ENCODE peak calls at places on chromosomes 3 and 15, in six cellular contexts. One of them, this sample, is unnamed.

GRCh38 chr3:12187448-12188327 is 29.0 kb upstream of the TIMP4 start:
- DNase-seq in A549: no peak
- DNase-seq in neural progenitor cell: no peak
- DNase-seq in MM.1S: no peak
- DNase-seq in GM20000: peak
- DNase-seq in activated B cell treated with CpG ODN at 0.5 μM for 24 hours: no peak
- DNase-seq in this sample: peak

GRCh38 chr15:82531496-82532382 is 8.5 kb downstream of the RPS17 start:
- DNase-seq in A549: no peak
- DNase-seq in neural progenitor cell: no peak
- DNase-seq in MM.1S: no peak
- DNase-seq in GM20000: no peak
- DNase-seq in activated B cell treated with CpG ODN at 0.5 μM for 24 hours: no peak
- DNase-seq in this sample: no peak

GRCh38 chr3:186509423-186509822 is 34.8 kb downstream of the CRYGS start:
- DNase-seq in A549: no peak
- DNase-seq in neural progenitor cell: no peak
- DNase-seq in MM.1S: no peak
- DNase-seq in GM20000: no peak
- DNase-seq in activated B cell treated with CpG ODN at 0.5 μM for 24 hours: no peak
- DNase-seq in this sample: no peak

GRCh38 chr3:71710906-71711494 is 14.2 kb downstream of the EIF4E3 start:
- DNase-seq in A549: peak
- DNase-seq in neural progenitor cell: peak
- DNase-seq in MM.1S: peak
- DNase-seq in GM20000: peak
- DNase-seq in activated B cell treated with CpG ODN at 0.5 μM for 24 hours: no peak
- DNase-seq in this sample: peak

GRCh38 chr3:45597166-45597565 is 2.6 kb downstream of the LIMD1 start:
- DNase-seq in A549: no peak
- DNase-seq in neural progenitor cell: no peak
- DNase-seq in MM.1S: no peak
- DNase-seq in GM20000: no peak
- DNase-seq in activated B cell treated with CpG ODN at 0.5 μM for 24 hours: no peak
- DNase-seq in this sample: no peak

GRCh38 chr15:70156781-70157261 is 59.1 kb upstream of the TLE3 start:
- DNase-seq in A549: no peak
- DNase-seq in neural progenitor cell: no peak
- DNase-seq in MM.1S: no peak
- DNase-seq in GM20000: no peak
- DNase-seq in activated B cell treated with CpG ODN at 0.5 μM for 24 hours: no peak
- DNase-seq in this sample: no peak

GRCh38 chr3:32469151-32469874 is 33.3 kb downstream of the CMTM6 start:
- DNase-seq in A549: no peak
- DNase-seq in neural progenitor cell: no peak
- DNase-seq in MM.1S: no peak
- DNase-seq in GM20000: peak
- DNase-seq in activated B cell treated with CpG ODN at 0.5 μM for 24 hours: no peak
- DNase-seq in this sample: no peak

GRCh38 chr3:53744351-53744750 is 101.9 kb downstream of the CHDH start:
- DNase-seq in A549: no peak
- DNase-seq in neural progenitor cell: no peak
- DNase-seq in MM.1S: peak
- DNase-seq in GM20000: no peak
- DNase-seq in activated B cell treated with CpG ODN at 0.5 μM for 24 hours: no peak
- DNase-seq in this sample: no peak

GRCh38 chr15:74545776-74546656 is 5.0 kb downstream of the ARID3B start:
- DNase-seq in A549: peak
- DNase-seq in neural progenitor cell: no peak
- DNase-seq in MM.1S: peak
- DNase-seq in GM20000: peak
- DNase-seq in activated B cell treated with CpG ODN at 0.5 μM for 24 hours: peak
- DNase-seq in this sample: peak

GRCh38 chr15:74375303-74375693 is 7.9 kb upstream of the CYP11A1 start:
- DNase-seq in A549: peak
- DNase-seq in neural progenitor cell: peak
- DNase-seq in MM.1S: peak
- DNase-seq in GM20000: peak
- DNase-seq in activated B cell treated with CpG ODN at 0.5 μM for 24 hours: peak
- DNase-seq in this sample: peak

GRCh38 chr3:107962946-107963345 is 127.9 kb downstream of the CD47 start:
- DNase-seq in A549: peak
- DNase-seq in neural progenitor cell: no peak
- DNase-seq in MM.1S: no peak
- DNase-seq in GM20000: no peak
- DNase-seq in activated B cell treated with CpG ODN at 0.5 μM for 24 hours: no peak
- DNase-seq in this sample: no peak

GRCh38 chr3:185069583-185070030 is 83.3 kb downstream of the C3orf70 start:
- DNase-seq in A549: no peak
- DNase-seq in neural progenitor cell: peak
- DNase-seq in MM.1S: no peak
- DNase-seq in GM20000: no peak
- DNase-seq in activated B cell treated with CpG ODN at 0.5 μM for 24 hours: no peak
- DNase-seq in this sample: no peak

GRCh38 chr3:177569823-177570657 is 372.8 kb upstream of the TBL1XR1 start:
- DNase-seq in A549: no peak
- DNase-seq in neural progenitor cell: no peak
- DNase-seq in MM.1S: peak
- DNase-seq in GM20000: no peak
- DNase-seq in activated B cell treated with CpG ODN at 0.5 μM for 24 hours: no peak
- DNase-seq in this sample: no peak

GRCh38 chr3:134315286-134316106 is 58.8 kb downstream of the AMOTL2 start:
- DNase-seq in A549: no peak
- DNase-seq in neural progenitor cell: peak
- DNase-seq in MM.1S: no peak
- DNase-seq in GM20000: no peak
- DNase-seq in activated B cell treated with CpG ODN at 0.5 μM for 24 hours: no peak
- DNase-seq in this sample: no peak

GRCh38 chr3:15299036-15299435 is 33.4 kb downstream of the SH3BP5 start:
- DNase-seq in A549: no peak
- DNase-seq in neural progenitor cell: no peak
- DNase-seq in MM.1S: no peak
- DNase-seq in GM20000: no peak
- DNase-seq in activated B cell treated with CpG ODN at 0.5 μM for 24 hours: no peak
- DNase-seq in this sample: no peak

GRCh38 chr15:67967871-67968423 is 86.2 kb upstream of the PIAS1 start:
- DNase-seq in A549: no peak
- DNase-seq in neural progenitor cell: peak
- DNase-seq in MM.1S: no peak
- DNase-seq in GM20000: peak
- DNase-seq in activated B cell treated with CpG ODN at 0.5 μM for 24 hours: no peak
- DNase-seq in this sample: peak

GRCh38 chr3:61564405-61565059 is 3.2 kb downstream of the PTPRG start:
- DNase-seq in A549: no peak
- DNase-seq in neural progenitor cell: peak
- DNase-seq in MM.1S: no peak
- DNase-seq in GM20000: peak
- DNase-seq in activated B cell treated with CpG ODN at 0.5 μM for 24 hours: no peak
- DNase-seq in this sample: peak

GRCh38 chr15:70435369-70435768 is 328.0 kb downstream of the UACA start:
- DNase-seq in A549: no peak
- DNase-seq in neural progenitor cell: no peak
- DNase-seq in MM.1S: peak
- DNase-seq in GM20000: peak
- DNase-seq in activated B cell treated with CpG ODN at 0.5 μM for 24 hours: peak
- DNase-seq in this sample: peak

GRCh38 chr3:99875925-99876781 is 58.5 kb downstream of the CMSS1 start:
- DNase-seq in A549: peak
- DNase-seq in neural progenitor cell: peak
- DNase-seq in MM.1S: peak
- DNase-seq in GM20000: peak
- DNase-seq in activated B cell treated with CpG ODN at 0.5 μM for 24 hours: peak
- DNase-seq in this sample: peak

GRCh38 chr3:186316666-186317260 is 45.3 kb downstream of the DGKG start:
- DNase-seq in A549: no peak
- DNase-seq in neural progenitor cell: no peak
- DNase-seq in MM.1S: no peak
- DNase-seq in GM20000: no peak
- DNase-seq in activated B cell treated with CpG ODN at 0.5 μM for 24 hours: no peak
- DNase-seq in this sample: no peak

GRCh38 chr15:98807262-98807661 is 158.9 kb downstream of the IGF1R start:
- DNase-seq in A549: no peak
- DNase-seq in neural progenitor cell: no peak
- DNase-seq in MM.1S: no peak
- DNase-seq in GM20000: no peak
- DNase-seq in activated B cell treated with CpG ODN at 0.5 μM for 24 hours: no peak
- DNase-seq in this sample: no peak

GRCh38 chr15:37931868-37932267 is 2.6 kb upstream of the TMCO5A start:
- DNase-seq in A549: no peak
- DNase-seq in neural progenitor cell: no peak
- DNase-seq in MM.1S: no peak
- DNase-seq in GM20000: no peak
- DNase-seq in activated B cell treated with CpG ODN at 0.5 μM for 24 hours: no peak
- DNase-seq in this sample: no peak

GRCh38 chr3:72657666-72658065 is 190.6 kb downstream of the SHQ1 start:
- DNase-seq in A549: no peak
- DNase-seq in neural progenitor cell: no peak
- DNase-seq in MM.1S: no peak
- DNase-seq in GM20000: peak
- DNase-seq in activated B cell treated with CpG ODN at 0.5 μM for 24 hours: no peak
- DNase-seq in this sample: peak

GRCh38 chr3:10353661-10354372 is 32.9 kb upstream of the SEC13 start:
- DNase-seq in A549: no peak
- DNase-seq in neural progenitor cell: no peak
- DNase-seq in MM.1S: no peak
- DNase-seq in GM20000: no peak
- DNase-seq in activated B cell treated with CpG ODN at 0.5 μM for 24 hours: no peak
- DNase-seq in this sample: no peak

GRCh38 chr15:34336947-34337556 is 529 bp downstream of the SLC12A6 start:
- DNase-seq in A549: no peak
- DNase-seq in neural progenitor cell: peak
- DNase-seq in MM.1S: peak
- DNase-seq in GM20000: no peak
- DNase-seq in activated B cell treated with CpG ODN at 0.5 μM for 24 hours: no peak
- DNase-seq in this sample: no peak

DNA sequence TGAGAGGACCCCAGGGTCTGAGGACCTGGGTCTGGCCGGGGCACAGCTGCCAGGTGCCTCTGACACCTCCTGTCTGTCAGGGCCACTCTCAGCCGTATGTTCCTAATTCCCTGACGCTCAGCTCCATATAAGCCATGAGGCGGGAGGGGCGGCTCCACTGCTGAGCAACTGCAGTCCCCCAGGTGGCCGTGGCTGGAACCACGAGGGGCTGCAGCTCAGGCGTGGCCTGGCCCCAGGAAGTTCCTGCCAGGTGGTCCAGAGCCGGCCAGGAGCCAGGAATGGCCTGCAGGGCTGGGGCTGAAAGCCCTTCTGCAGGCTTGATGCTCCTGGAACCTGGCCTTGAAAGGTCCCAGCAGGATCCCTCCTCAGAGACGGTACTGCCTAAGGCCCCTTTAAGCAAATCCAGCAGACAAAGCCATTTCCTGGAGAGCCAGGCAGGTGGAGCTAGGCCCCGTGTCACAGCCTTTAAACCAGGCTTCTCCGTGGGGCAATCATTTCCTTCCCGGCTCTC is 118.0 kb downstream of the CHSY1 start:
- DNase-seq in A549: no peak
- DNase-seq in neural progenitor cell: no peak
- DNase-seq in MM.1S: no peak
- DNase-seq in GM20000: no peak
- DNase-seq in activated B cell treated with CpG ODN at 0.5 μM for 24 hours: no peak
- DNase-seq in this sample: no peak
- TF ChIP-seq CTCF in A549: no peak
- TF ChIP-seq CTCF in neural progenitor cell: no peak
- TF ChIP-seq CTCF in MM.1S: no peak
- TF ChIP-seq CTCF in GM20000: no peak
- TF ChIP-seq CTCF in activated B cell treated with CpG ODN at 0.5 μM for 24 hours: no peak
- TF ChIP-seq CTCF in this sample: no peak

GRCh38 chr3:137259709-137260108 is 301.9 kb downstream of the IL20RB start:
- DNase-seq in A549: no peak
- DNase-seq in neural progenitor cell: peak
- DNase-seq in MM.1S: no peak
- DNase-seq in GM20000: no peak
- DNase-seq in activated B cell treated with CpG ODN at 0.5 μM for 24 hours: no peak
- DNase-seq in this sample: no peak
- TF ChIP-seq CTCF in A549: no peak
- TF ChIP-seq CTCF in neural progenitor cell: peak
- TF ChIP-seq CTCF in MM.1S: no peak
- TF ChIP-seq CTCF in GM20000: no peak
- TF ChIP-seq CTCF in activated B cell treated with CpG ODN at 0.5 μM for 24 hours: no peak
- TF ChIP-seq CTCF in this sample: no peak

GRCh38 chr3:126974756-126975155 is 8.2 kb upstream of the PLXNA1 start:
- DNase-seq in A549: no peak
- DNase-seq in neural progenitor cell: no peak
- DNase-seq in MM.1S: no peak
- DNase-seq in GM20000: no peak
- DNase-seq in activated B cell treated with CpG ODN at 0.5 μM for 24 hours: no peak
- DNase-seq in this sample: no peak
- TF ChIP-seq CTCF in A549: no peak
- TF ChIP-seq CTCF in neural progenitor cell: no peak
- TF ChIP-seq CTCF in MM.1S: no peak
- TF ChIP-seq CTCF in GM20000: no peak
- TF ChIP-seq CTCF in activated B cell treated with CpG ODN at 0.5 μM for 24 hours: no peak
- TF ChIP-seq CTCF in this sample: no peak

GRCh38 chr15:40336129-40337122 is 4.3 kb downstream of the CCDC9B start:
- DNase-seq in A549: no peak
- DNase-seq in neural progenitor cell: peak
- DNase-seq in MM.1S: peak
- DNase-seq in GM20000: peak
- DNase-seq in activated B cell treated with CpG ODN at 0.5 μM for 24 hours: no peak
- DNase-seq in this sample: peak

GRCh38 chr15:40338921-40339620 is 1.7 kb downstream of the CCDC9B start:
- DNase-seq in A549: peak
- DNase-seq in neural progenitor cell: no peak
- DNase-seq in MM.1S: no peak
- DNase-seq in GM20000: no peak
- DNase-seq in activated B cell treated with CpG ODN at 0.5 μM for 24 hours: no peak
- DNase-seq in this sample: no peak

GRCh38 chr15:40339621-40339945 is 1.2 kb downstream of the CCDC9B start:
- DNase-seq in A549: peak
- DNase-seq in neural progenitor cell: no peak
- DNase-seq in MM.1S: no peak
- DNase-seq in GM20000: no peak
- DNase-seq in activated B cell treated with CpG ODN at 0.5 μM for 24 hours: no peak
- DNase-seq in this sample: no peak

GRCh38 chr15:40337597-40337996 is 3.1 kb downstream of the CCDC9B start:
- DNase-seq in A549: no peak
- DNase-seq in neural progenitor cell: no peak
- DNase-seq in MM.1S: no peak
- DNase-seq in GM20000: no peak
- DNase-seq in activated B cell treated with CpG ODN at 0.5 μM for 24 hours: no peak
- DNase-seq in this sample: no peak

DNA sequence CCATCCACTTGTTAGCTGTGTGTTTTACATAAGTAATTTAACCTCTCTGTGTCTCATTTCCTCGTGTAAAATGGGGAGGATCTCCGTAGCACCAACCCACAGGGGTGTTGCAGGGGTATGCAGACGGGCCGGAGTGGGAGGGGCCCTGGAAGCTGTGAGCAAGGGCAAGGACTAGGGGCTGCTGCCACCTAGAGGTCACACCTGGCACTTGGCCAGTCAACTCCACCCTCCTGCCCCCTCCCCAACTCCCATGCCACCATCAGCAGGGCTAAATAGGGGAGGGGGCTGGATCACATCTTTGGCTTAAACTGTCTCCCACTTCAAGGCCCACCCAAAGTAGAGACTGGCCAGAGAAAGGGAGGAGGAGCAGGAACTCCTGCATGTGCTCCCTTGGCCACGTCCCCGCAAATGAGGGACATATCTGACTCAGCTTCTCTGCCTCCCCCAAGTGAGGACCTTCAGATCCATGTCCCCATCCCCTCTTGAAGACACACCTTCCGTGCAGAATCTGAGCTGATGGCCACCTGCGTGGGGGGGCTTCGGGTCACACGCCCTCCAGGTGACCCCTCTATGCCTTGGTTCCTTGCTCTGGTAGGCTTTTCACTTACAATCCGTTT is 2.6 kb downstream of the CCDC9B start:
- DNase-seq in A549: peak
- DNase-seq in neural progenitor cell: peak
- DNase-seq in MM.1S: peak
- DNase-seq in GM20000: peak
- DNase-seq in activated B cell treated with CpG ODN at 0.5 μM for 24 hours: peak
- DNase-seq in this sample: peak
- TF ChIP-seq CTCF in A549: peak
- TF ChIP-seq CTCF in neural progenitor cell: peak
- TF ChIP-seq CTCF in MM.1S: peak
- TF ChIP-seq CTCF in GM20000: peak
- TF ChIP-seq CTCF in activated B cell treated with CpG ODN at 0.5 μM for 24 hours: peak
- TF ChIP-seq CTCF in this sample: peak

This sample was measured in GM13976.